ENCODE peak calls at places on chromosomes 12 and 14, in four cellular contexts. F, R, U and C are unnamed samples.

GRCh38 chr14:74541225-74541624 is 47.7 kb downstream of the ISCA2 start:
- DNase-seq in F (no peak), R (no peak), U (no peak), C (no peak)

GRCh38 chr12:116426391-116427136 is 132.6 kb upstream of the MAP1LC3B2 start:
- DNase-seq in F (peak), R (peak), U (peak), C (peak)

GRCh38 chr12:54173066-54173726 is 15.6 kb downstream of the SMUG1 start:
- DNase-seq in R (no peak), U (peak), F (peak), C (peak)

GRCh38 chr12:120677765-120678473 is 9.0 kb upstream of the MLEC start:
- DNase-seq in F (peak), U (no peak), R (no peak), C (peak)

GRCh38 chr12:100959481-100959880 is 164.9 kb downstream of the ANO4 start:
- DNase-seq in U (no peak), R (no peak), F (peak), C (no peak)

GRCh38 chr12:24931666-24932405 is 17.1 kb downstream of the BCAT1 start:
- DNase-seq in F (no peak), U (no peak), R (no peak), C (no peak)

GRCh38 chr12:5549011-5549410 is 117.1 kb downstream of the NTF3 start:
- DNase-seq in U (no peak), R (no peak), F (no peak), C (no peak)

GRCh38 chr12:11576104-11576503 is 73.4 kb upstream of the ETV6 start:
- DNase-seq in U (no peak), R (no peak), F (peak), C (peak)

GRCh38 chr12:22821985-22822384 is 197.0 kb downstream of the ETNK1 start:
- DNase-seq in U (no peak), R (no peak), F (no peak), C (no peak)

GRCh38 chr14:99363051-99363450 is 91.1 kb upstream of the BCL11B start:
- DNase-seq in R (no peak), U (no peak), F (no peak), C (no peak)

GRCh38 chr12:105804591-105805265 is 334.0 kb downstream of the NUAK1 start:
- DNase-seq in F (no peak), U (no peak), R (no peak), C (no peak)

GRCh38 chr14:71143391-71144290 is 236.4 kb downstream of the PCNX1 start:
- DNase-seq in R (no peak), U (no peak), F (peak), C (peak)

GRCh38 chr14:23209651-23210423 is 26.4 kb upstream of the SLC7A8 start:
- DNase-seq in R (no peak), F (peak), U (no peak), C (no peak)

GRCh38 chr12:105580841-105581352 is 250.4 kb downstream of the C12orf75 start:
- DNase-seq in R (no peak), F (no peak), U (no peak), C (peak)

GRCh38 chr12:93273834-93274705 is 103.7 kb upstream of the NUDT4 start:
- DNase-seq in F (peak), R (no peak), U (no peak), C (no peak)

GRCh38 chr14:61269321-61270083 is 11.6 kb downstream of the TMEM30B start:
- DNase-seq in F (peak), R (peak), U (peak), C (peak)

GRCh38 chr14:88914956-88915355 is 90.5 kb downstream of the TTC8 start:
- DNase-seq in R (no peak), U (no peak), F (no peak), C (no peak)

GRCh38 chr14:49865431-49865859 is 12.9 kb upstream of the NEMF start:
- DNase-seq in F (peak), U (peak), R (peak), C (peak)